ENCODE peak calls at places on chromosomes 11 and 22, in seven cellular contexts. One of them, this sample, is unnamed.

GRCh38 chr11:31387379-31387778 is 17.7 kb downstream of the DNAJC24 start:
- DNase-seq in left cardiac atrium: no peak
- DNase-seq in psoas muscle: no peak
- DNase-seq in CD8-positive, alpha-beta T cell: no peak
- DNase-seq in effector memory CD8-positive, alpha-beta T cell: no peak
- DNase-seq in activated effector memory CD4-positive, alpha-beta T cell treated with anti-CD3 and anti-CD28 coated beads, Interleukin-2, amount 50 U/mL, for 16 hours: no peak
- DNase-seq in T-helper 9 cell: no peak
- DNase-seq in this sample: no peak

GRCh38 chr11:107916671-107917241 is 11.5 kb upstream of the RAB39A start:
- DNase-seq in left cardiac atrium: no peak
- DNase-seq in T-helper 9 cell: peak; percentile 41
- DNase-seq in effector memory CD8-positive, alpha-beta T cell: peak; percentile 30
- DNase-seq in activated effector memory CD4-positive, alpha-beta T cell treated with anti-CD3 and anti-CD28 coated beads, Interleukin-2, amount 50 U/mL, for 16 hours: peak; percentile 74
- DNase-seq in CD8-positive, alpha-beta T cell: no peak
- DNase-seq in psoas muscle: no peak
- DNase-seq in this sample: no peak

GRCh38 chr11:125166347-125166841 is 1.8 kb downstream of the PKNOX2 start:
- DNase-seq in activated effector memory CD4-positive, alpha-beta T cell treated with anti-CD3 and anti-CD28 coated beads, Interleukin-2, amount 50 U/mL, for 16 hours: peak; percentile 64
- DNase-seq in T-helper 9 cell: no peak
- DNase-seq in CD8-positive, alpha-beta T cell: no peak
- DNase-seq in psoas muscle: peak; percentile 74
- DNase-seq in effector memory CD8-positive, alpha-beta T cell: no peak
- DNase-seq in left cardiac atrium: peak; percentile 52
- DNase-seq in this sample: no peak

GRCh38 chr22:36144886-36145541 is 15.5 kb downstream of the APOL3 start:
- DNase-seq in CD8-positive, alpha-beta T cell: peak; percentile 40
- DNase-seq in left cardiac atrium: peak; percentile 66
- DNase-seq in effector memory CD8-positive, alpha-beta T cell: no peak
- DNase-seq in activated effector memory CD4-positive, alpha-beta T cell treated with anti-CD3 and anti-CD28 coated beads, Interleukin-2, amount 50 U/mL, for 16 hours: peak; percentile 71
- DNase-seq in psoas muscle: peak; percentile 75
- DNase-seq in T-helper 9 cell: no peak
- DNase-seq in this sample: no peak

GRCh38 chr11:9896902-9897301 is 233.0 kb downstream of the SWAP70 start:
- DNase-seq in CD8-positive, alpha-beta T cell: no peak
- DNase-seq in effector memory CD8-positive, alpha-beta T cell: no peak
- DNase-seq in activated effector memory CD4-positive, alpha-beta T cell treated with anti-CD3 and anti-CD28 coated beads, Interleukin-2, amount 50 U/mL, for 16 hours: no peak
- DNase-seq in T-helper 9 cell: no peak
- DNase-seq in left cardiac atrium: no peak
- DNase-seq in psoas muscle: no peak
- DNase-seq in this sample: no peak

GRCh38 chr22:23833911-23834317 is 4.9 kb downstream of the DERL3 start:
- DNase-seq in effector memory CD8-positive, alpha-beta T cell: no peak
- DNase-seq in activated effector memory CD4-positive, alpha-beta T cell treated with anti-CD3 and anti-CD28 coated beads, Interleukin-2, amount 50 U/mL, for 16 hours: peak; percentile 49
- DNase-seq in left cardiac atrium: peak; percentile 26
- DNase-seq in CD8-positive, alpha-beta T cell: no peak
- DNase-seq in psoas muscle: peak; percentile 59
- DNase-seq in T-helper 9 cell: no peak
- DNase-seq in this sample: no peak

GRCh38 chr11:13337986-13338436 is 60.4 kb downstream of the BMAL1 start:
- DNase-seq in CD8-positive, alpha-beta T cell: no peak
- DNase-seq in activated effector memory CD4-positive, alpha-beta T cell treated with anti-CD3 and anti-CD28 coated beads, Interleukin-2, amount 50 U/mL, for 16 hours: no peak
- DNase-seq in psoas muscle: no peak
- DNase-seq in T-helper 9 cell: no peak
- DNase-seq in left cardiac atrium: no peak
- DNase-seq in effector memory CD8-positive, alpha-beta T cell: no peak
- DNase-seq in this sample: peak; percentile 45

GRCh38 chr11:95716266-95716665 is 73.3 kb downstream of the FAM76B start:
- DNase-seq in effector memory CD8-positive, alpha-beta T cell: no peak
- DNase-seq in T-helper 9 cell: no peak
- DNase-seq in activated effector memory CD4-positive, alpha-beta T cell treated with anti-CD3 and anti-CD28 coated beads, Interleukin-2, amount 50 U/mL, for 16 hours: no peak
- DNase-seq in psoas muscle: no peak
- DNase-seq in CD8-positive, alpha-beta T cell: no peak
- DNase-seq in left cardiac atrium: no peak
- DNase-seq in this sample: no peak

GRCh38 chr11:83241291-83241946 is 44.7 kb downstream of the CCDC90B start:
- DNase-seq in left cardiac atrium: peak; percentile 54
- DNase-seq in CD8-positive, alpha-beta T cell: no peak
- DNase-seq in T-helper 9 cell: no peak
- DNase-seq in psoas muscle: no peak
- DNase-seq in activated effector memory CD4-positive, alpha-beta T cell treated with anti-CD3 and anti-CD28 coated beads, Interleukin-2, amount 50 U/mL, for 16 hours: no peak
- DNase-seq in effector memory CD8-positive, alpha-beta T cell: no peak
- DNase-seq in this sample: peak; percentile 51

GRCh38 chr22:18024956-18025720 is 777 bp upstream of the MICAL3 start:
- DNase-seq in activated effector memory CD4-positive, alpha-beta T cell treated with anti-CD3 and anti-CD28 coated beads, Interleukin-2, amount 50 U/mL, for 16 hours: peak; percentile 55
- DNase-seq in CD8-positive, alpha-beta T cell: no peak
- DNase-seq in T-helper 9 cell: no peak
- DNase-seq in left cardiac atrium: no peak
- DNase-seq in effector memory CD8-positive, alpha-beta T cell: no peak
- DNase-seq in psoas muscle: no peak
- DNase-seq in this sample: no peak

GRCh38 chr22:27686534-27686933 is 115.0 kb downstream of the MN1 start:
- DNase-seq in psoas muscle: peak; percentile 91
- DNase-seq in T-helper 9 cell: no peak
- DNase-seq in CD8-positive, alpha-beta T cell: no peak
- DNase-seq in effector memory CD8-positive, alpha-beta T cell: no peak
- DNase-seq in left cardiac atrium: peak; percentile 89
- DNase-seq in activated effector memory CD4-positive, alpha-beta T cell treated with anti-CD3 and anti-CD28 coated beads, Interleukin-2, amount 50 U/mL, for 16 hours: no peak
- DNase-seq in this sample: no peak

GRCh38 chr11:87589082-87589481 is 551.3 kb downstream of the TMEM135 start:
- DNase-seq in effector memory CD8-positive, alpha-beta T cell: no peak
- DNase-seq in activated effector memory CD4-positive, alpha-beta T cell treated with anti-CD3 and anti-CD28 coated beads, Interleukin-2, amount 50 U/mL, for 16 hours: no peak
- DNase-seq in psoas muscle: no peak
- DNase-seq in CD8-positive, alpha-beta T cell: no peak
- DNase-seq in T-helper 9 cell: no peak
- DNase-seq in left cardiac atrium: no peak
- DNase-seq in this sample: no peak

GRCh38 chr22:41217553-41218157 is 12.5 kb downstream of the L3MBTL2 start:
- DNase-seq in effector memory CD8-positive, alpha-beta T cell: no peak
- DNase-seq in psoas muscle: peak; percentile 81
- DNase-seq in CD8-positive, alpha-beta T cell: no peak
- DNase-seq in T-helper 9 cell: no peak
- DNase-seq in left cardiac atrium: peak; percentile 81
- DNase-seq in activated effector memory CD4-positive, alpha-beta T cell treated with anti-CD3 and anti-CD28 coated beads, Interleukin-2, amount 50 U/mL, for 16 hours: peak; percentile 72
- DNase-seq in this sample: no peak

GRCh38 chr11:2580444-2581050 is 119.2 kb downstream of the KCNQ1OT1 start:
- DNase-seq in activated effector memory CD4-positive, alpha-beta T cell treated with anti-CD3 and anti-CD28 coated beads, Interleukin-2, amount 50 U/mL, for 16 hours: peak; percentile 59
- DNase-seq in T-helper 9 cell: no peak
- DNase-seq in psoas muscle: peak; percentile 39
- DNase-seq in effector memory CD8-positive, alpha-beta T cell: no peak
- DNase-seq in CD8-positive, alpha-beta T cell: no peak
- DNase-seq in left cardiac atrium: peak; percentile 17
- DNase-seq in this sample: no peak

This sample was measured in HS-27A.